ENCODE peak calls at places on chromosomes 3 and 15, in seven cellular contexts. One of them, this sample, is unnamed.

GRCh38 chr3:156456771-156457224 is 98.1 kb downstream of the SSR3 start:
- DNase-seq in heart right ventricle: no peak
- DNase-seq in suprapubic skin: no peak
- DNase-seq in pancreas: peak; percentile 37
- DNase-seq in stomach: no peak
- DNase-seq in CD8-positive, alpha-beta T cell: no peak
- DNase-seq in upper lobe of left lung: no peak
- DNase-seq in this sample: peak; percentile 68

GRCh38 chr3:100311011-100311410 is 23.5 kb upstream of the NIT2 start:
- DNase-seq in heart right ventricle: no peak
- DNase-seq in suprapubic skin: no peak
- DNase-seq in pancreas: no peak
- DNase-seq in stomach: no peak
- DNase-seq in CD8-positive, alpha-beta T cell: no peak
- DNase-seq in upper lobe of left lung: no peak
- DNase-seq in this sample: no peak

GRCh38 chr3:17979248-17979647 is 236.8 kb upstream of the TBC1D5 start:
- DNase-seq in heart right ventricle: no peak
- DNase-seq in suprapubic skin: no peak
- DNase-seq in pancreas: no peak
- DNase-seq in stomach: no peak
- DNase-seq in CD8-positive, alpha-beta T cell: no peak
- DNase-seq in upper lobe of left lung: no peak
- DNase-seq in this sample: peak; percentile 4

GRCh38 chr15:70507772-70508351 is 255.5 kb downstream of the UACA start:
- DNase-seq in heart right ventricle: no peak
- DNase-seq in suprapubic skin: no peak
- DNase-seq in pancreas: no peak
- DNase-seq in stomach: peak; percentile 44
- DNase-seq in CD8-positive, alpha-beta T cell: no peak
- DNase-seq in upper lobe of left lung: peak; percentile 77
- DNase-seq in this sample: peak; percentile 66

GRCh38 chr3:128476659-128477058 is 10.0 kb upstream of the DNAJB8 start:
- DNase-seq in heart right ventricle: no peak
- DNase-seq in suprapubic skin: no peak
- DNase-seq in pancreas: no peak
- DNase-seq in stomach: no peak
- DNase-seq in CD8-positive, alpha-beta T cell: no peak
- DNase-seq in upper lobe of left lung: no peak
- DNase-seq in this sample: no peak

GRCh38 chr15:28929200-28929599 is 43.4 kb downstream of the APBA2 start:
- DNase-seq in heart right ventricle: no peak
- DNase-seq in suprapubic skin: no peak
- DNase-seq in pancreas: no peak
- DNase-seq in stomach: no peak
- DNase-seq in CD8-positive, alpha-beta T cell: no peak
- DNase-seq in upper lobe of left lung: no peak
- DNase-seq in this sample: no peak

GRCh38 chr3:194685723-194686413 is at the start of gene FAM43A:
- DNase-seq in heart right ventricle: peak; percentile 96
- DNase-seq in suprapubic skin: peak; percentile 98
- DNase-seq in pancreas: peak; percentile 68
- DNase-seq in stomach: peak; percentile 88
- DNase-seq in CD8-positive, alpha-beta T cell: peak; percentile 83
- DNase-seq in upper lobe of left lung: peak; percentile 89
- DNase-seq in this sample: peak; percentile 93

GRCh38 chr3:69204315-69204957 is 82.0 kb upstream of the LMOD3 start:
- DNase-seq in heart right ventricle: peak; percentile 10
- DNase-seq in suprapubic skin: no peak
- DNase-seq in pancreas: no peak
- DNase-seq in stomach: no peak
- DNase-seq in CD8-positive, alpha-beta T cell: no peak
- DNase-seq in upper lobe of left lung: no peak
- DNase-seq in this sample: no peak

GRCh38 chr3:13414040-13414729 is 5.9 kb downstream of the NUP210 start:
- DNase-seq in heart right ventricle: no peak
- DNase-seq in suprapubic skin: no peak
- DNase-seq in pancreas: no peak
- DNase-seq in stomach: peak; percentile 56
- DNase-seq in CD8-positive, alpha-beta T cell: peak; percentile 79
- DNase-seq in upper lobe of left lung: peak; percentile 76
- DNase-seq in this sample: no peak

GRCh38 chr15:74482661-74483060 is 21.7 kb upstream of the UBL7 start:
- DNase-seq in heart right ventricle: no peak
- DNase-seq in suprapubic skin: no peak
- DNase-seq in pancreas: no peak
- DNase-seq in stomach: no peak
- DNase-seq in CD8-positive, alpha-beta T cell: no peak
- DNase-seq in upper lobe of left lung: no peak
- DNase-seq in this sample: peak; percentile 1
- TF ChIP-seq CTCF in heart right ventricle: no peak
- TF ChIP-seq CTCF in suprapubic skin: no peak
- TF ChIP-seq CTCF in pancreas: no peak
- TF ChIP-seq CTCF in stomach: no peak
- TF ChIP-seq CTCF in CD8-positive, alpha-beta T cell: no peak
- TF ChIP-seq CTCF in upper lobe of left lung: no peak
- TF ChIP-seq CTCF in this sample: peak; percentile 51

GRCh38 chr15:33354411-33354810 is 43.6 kb downstream of the RYR3 start:
- DNase-seq in heart right ventricle: no peak
- DNase-seq in suprapubic skin: no peak
- DNase-seq in pancreas: no peak
- DNase-seq in stomach: no peak
- DNase-seq in CD8-positive, alpha-beta T cell: no peak
- DNase-seq in upper lobe of left lung: no peak
- DNase-seq in this sample: no peak

GRCh38 chr15:33360876-33361275 is 50.1 kb downstream of the RYR3 start:
- DNase-seq in heart right ventricle: peak; percentile 32
- DNase-seq in suprapubic skin: no peak
- DNase-seq in pancreas: no peak
- DNase-seq in stomach: no peak
- DNase-seq in CD8-positive, alpha-beta T cell: no peak
- DNase-seq in upper lobe of left lung: no peak
- DNase-seq in this sample: no peak

GRCh38 chr15:33357845-33358244 is 47.1 kb downstream of the RYR3 start:
- DNase-seq in heart right ventricle: no peak
- DNase-seq in suprapubic skin: no peak
- DNase-seq in pancreas: no peak
- DNase-seq in stomach: no peak
- DNase-seq in CD8-positive, alpha-beta T cell: no peak
- DNase-seq in upper lobe of left lung: no peak
- DNase-seq in this sample: no peak

GRCh38 chr15:33358303-33358702 is 47.5 kb downstream of the RYR3 start:
- DNase-seq in heart right ventricle: no peak
- DNase-seq in suprapubic skin: no peak
- DNase-seq in pancreas: no peak
- DNase-seq in stomach: no peak
- DNase-seq in CD8-positive, alpha-beta T cell: no peak
- DNase-seq in upper lobe of left lung: no peak
- DNase-seq in this sample: no peak
- H3K27ac ChIP-seq in heart right ventricle: no peak overlapping the region
- H3K27ac ChIP-seq in suprapubic skin: no peak overlapping the region
- H3K27ac ChIP-seq in pancreas: no peak overlapping the region
- H3K27ac ChIP-seq in stomach: no peak overlapping the region
- H3K27ac ChIP-seq in CD8-positive, alpha-beta T cell: no peak overlapping the region
- H3K27ac ChIP-seq in upper lobe of left lung: no peak overlapping the region
- H3K27ac ChIP-seq in this sample: no peak overlapping the region

GRCh38 chr3:130821821-130822220 is 72.1 kb upstream of the ATP2C1 start:
- DNase-seq in heart right ventricle: no peak
- DNase-seq in suprapubic skin: no peak
- DNase-seq in pancreas: no peak
- DNase-seq in stomach: no peak
- DNase-seq in CD8-positive, alpha-beta T cell: no peak
- DNase-seq in upper lobe of left lung: no peak
- DNase-seq in this sample: no peak
- H3K36me3 ChIP-seq in heart right ventricle: no peaks in the 10 kb centered on the region
- H3K36me3 ChIP-seq in suprapubic skin: no peaks in the 10 kb centered on the region
- H3K36me3 ChIP-seq in pancreas: no peaks in the 10 kb centered on the region
- H3K36me3 ChIP-seq in stomach: no peaks in the 10 kb centered on the region
- H3K36me3 ChIP-seq in CD8-positive, alpha-beta T cell: no peaks in the 10 kb centered on the region
- H3K36me3 ChIP-seq in upper lobe of left lung: no peaks in the 10 kb centered on the region
- H3K36me3 ChIP-seq in this sample: no peaks in the 10 kb centered on the region

GRCh38 chr3:113339616-113340244 is 101.6 kb downstream of the CFAP44 start:
- DNase-seq in heart right ventricle: no peak
- DNase-seq in suprapubic skin: no peak
- DNase-seq in pancreas: no peak
- DNase-seq in stomach: no peak
- DNase-seq in CD8-positive, alpha-beta T cell: no peak
- DNase-seq in upper lobe of left lung: no peak
- DNase-seq in this sample: no peak
- TF ChIP-seq CTCF in heart right ventricle: no peak
- TF ChIP-seq CTCF in suprapubic skin: no peak
- TF ChIP-seq CTCF in pancreas: no peak
- TF ChIP-seq CTCF in stomach: no peak
- TF ChIP-seq CTCF in CD8-positive, alpha-beta T cell: no peak
- TF ChIP-seq CTCF in upper lobe of left lung: no peak
- TF ChIP-seq CTCF in this sample: peak; percentile 56